ENCODE peak calls at places on chromosome 19, in five cellular contexts. N is psoas muscle, Q is Caco-2, V is AG09309, G is cardiac muscle cell. R is an unnamed sample.

GRCh38 chr19:48059331-48059730 is 15.5 kb upstream of the CABP5 start:
- DNase-seq in N (no peak), Q (no peak), V (no peak), G (no peak), R (no peak)

GRCh38 chr19:2179095-2179494 is 15.4 kb downstream of the DOT1L start:
- DNase-seq in N (no peak), Q (no peak), V (no peak), G (no peak), R (no peak)

GRCh38 chr19:45352062-45352461 is 11.5 kb downstream of the KLC3 start:
- DNase-seq in N (no peak), Q (no peak), V (no peak), G (no peak), R (no peak)

GRCh38 chr19:14843169-14843568 is 5.6 kb downstream of the OR7A10 start:
- DNase-seq in N (no peak), Q (no peak), V (no peak), G (no peak), R (no peak)

GRCh38 chr19:13195678-13196077 is 45.5 kb downstream of the IER2 start:
- DNase-seq in N (no peak), Q (peak), V (no peak), G (peak), R (no peak)

GRCh38 chr19:1672038-1672768 is 19.8 kb upstream of the TCF3 start:
- DNase-seq in N (no peak), Q (peak), V (no peak), G (peak), R (peak)

GRCh38 chr19:45351401-45351952 is 10.9 kb downstream of the KLC3 start:
- DNase-seq in N (no peak), Q (no peak), V (no peak), G (no peak), R (no peak)

GRCh38 chr19:29086182-29086581 is 126.8 kb downstream of the UQCRFS1 start:
- DNase-seq in N (no peak), Q (peak), V (no peak), G (no peak), R (no peak)

GRCh38 chr19:48752511-48753365 is at the start of gene FUT1:
- DNase-seq in N (peak), Q (peak), V (no peak), G (peak), R (no peak)

GRCh38 chr19:56732974-56733373 is 61.4 kb upstream of the ZNF835 start:
- DNase-seq in N (no peak), Q (peak), V (no peak), G (no peak), R (no peak)

DNA sequence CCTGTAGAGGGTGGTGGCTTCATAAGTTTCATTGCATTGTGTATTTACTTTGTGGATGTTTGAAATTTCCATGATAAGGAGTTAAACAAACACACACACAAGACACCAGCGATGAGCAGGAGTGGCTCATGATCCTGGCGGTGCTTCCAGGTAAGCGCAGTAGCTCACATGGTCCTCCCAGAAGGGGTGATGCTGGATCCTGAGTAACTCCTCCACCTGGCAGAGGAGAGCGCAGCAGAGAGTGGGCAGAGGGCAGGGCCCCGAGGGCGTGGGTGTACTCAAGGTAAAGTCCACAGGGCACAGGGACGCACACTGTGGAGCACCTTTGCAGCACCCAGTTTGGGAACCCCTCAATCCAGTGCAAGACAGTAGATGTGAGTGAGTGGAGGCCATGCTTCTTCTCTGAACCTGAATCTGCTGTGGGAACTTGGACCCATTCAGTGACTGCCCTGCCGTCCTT is 54.0 kb downstream of the RFX2 start:
- DNase-seq in N (no peak), Q (peak), V (no peak), G (no peak), R (peak)
- TF ChIP-seq CTCF in N (no peak), Q (no peak), V (no peak), G (no peak), R (no peak)

DNA sequence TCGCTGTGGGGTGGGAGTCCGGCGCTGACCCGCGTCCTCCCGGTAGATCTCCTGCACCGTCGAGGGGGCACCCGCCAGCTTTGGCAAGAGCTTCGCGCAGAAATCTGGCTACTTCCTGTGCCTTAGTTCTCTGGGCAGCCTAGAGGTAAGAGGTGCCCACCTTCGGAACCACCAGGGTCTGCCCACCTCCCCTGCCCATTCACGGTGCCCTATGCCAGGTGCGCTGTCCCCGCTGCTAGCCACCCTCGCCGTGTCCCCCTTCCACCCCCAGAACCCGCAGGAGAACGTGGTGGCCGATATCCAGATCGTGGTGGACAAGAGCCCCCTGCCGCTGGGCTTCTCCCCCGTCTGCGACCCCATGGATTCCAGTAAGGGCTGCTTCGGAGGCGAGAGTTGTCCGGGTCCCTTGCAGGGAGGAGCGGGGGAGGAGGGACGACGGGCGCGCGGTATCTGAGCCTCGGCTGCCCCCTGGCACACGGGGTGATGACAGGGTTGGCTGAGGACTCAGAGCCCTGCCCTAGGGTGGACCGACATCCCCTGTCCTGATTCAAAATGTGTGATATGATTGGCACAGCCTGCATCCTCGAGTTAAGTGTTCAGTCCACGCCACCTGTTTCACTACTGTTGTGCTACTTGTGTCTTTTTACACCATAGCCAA is 549 bp downstream of the MVB12A start:
- DNase-seq in N (peak), Q (peak), V (no peak), G (peak), R (peak)
- TF ChIP-seq CTCF in N (no peak), Q (no peak), V (no peak), G (peak), R (peak)

DNA sequence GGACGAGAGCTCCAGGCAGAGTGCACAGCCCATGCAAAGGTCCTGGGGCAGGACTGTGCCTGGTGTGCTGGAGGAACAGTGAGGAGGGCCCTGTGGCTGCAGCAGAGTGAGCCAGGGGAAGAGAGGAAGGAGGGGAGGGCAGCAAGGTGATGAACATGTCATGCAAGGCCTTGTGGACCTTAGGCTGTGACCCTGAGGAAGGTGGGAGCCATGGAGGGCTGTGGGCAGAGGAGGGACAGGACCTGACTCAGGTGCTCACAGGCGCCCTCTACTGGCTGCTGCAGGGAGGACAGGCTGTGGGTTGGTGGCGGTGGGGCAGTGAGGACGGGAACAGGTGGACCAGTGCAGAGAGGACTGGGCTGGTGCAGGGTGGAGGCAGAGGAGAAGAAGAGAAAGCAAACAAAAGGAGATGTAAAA is 170.3 kb downstream of the PTPRS start:
- DNase-seq in N (no peak), Q (peak), V (no peak), G (no peak), R (no peak)
- TF ChIP-seq CTCF in N (peak), Q (peak), V (peak), G (peak), R (no peak)

GRCh38 chr19:55339225-55340143 is at the start of gene KMT5C:
- DNase-seq in N (peak), Q (peak), V (peak), G (peak), R (peak)
- TF ChIP-seq CTCF in N (peak), Q (no peak), V (peak), G (peak), R (no peak)

GRCh38 chr19:44113138-44113783 is at the start of gene ZNF225:
- DNase-seq in N (peak), Q (peak), V (peak), G (peak), R (peak)
- TF ChIP-seq CTCF in N (peak), Q (no peak), V (no peak), G (no peak), R (peak)